ENCODE peak calls at places on chromosomes 1 and 21, in nine cellular contexts. T is CD8-positive, alpha-beta T cell; X is HCT116; S is gastrocnemius medialis; K is PC-3; O is WERI-Rb-1; W is BJ; E is GM23338; L is hepatocyte. B is an unnamed sample.

GRCh38 chr1:48203287-48203900 is 19.1 kb upstream of the SLC5A9 start:
- DNase-seq in T (no peak), X (peak; percentile 23), S (no peak), K (peak; percentile 77), O (no peak), W (no peak), E (peak; percentile 71), L (peak; percentile 62), B (peak; percentile 40)

GRCh38 chr1:181104042-181104789 is 15.7 kb downstream of the IER5 start:
- DNase-seq in T (no peak), X (no peak), S (no peak), K (no peak), O (no peak), W (no peak), E (peak; percentile 67), L (no peak), B (no peak)

GRCh38 chr1:47572731-47573505 is 135.1 kb downstream of the FOXD2 start:
- DNase-seq in T (no peak), X (no peak), S (no peak), K (no peak), O (no peak), W (no peak), E (peak; percentile 36), L (no peak), B (no peak)

GRCh38 chr1:212587304-212588136 is 21.0 kb upstream of the ATF3 start:
- DNase-seq in T (no peak), X (no peak), S (no peak), K (no peak), O (no peak), W (no peak), E (no peak), L (no peak), B (peak; percentile 73)

GRCh38 chr1:40780678-40781613 is 2.6 kb upstream of the KCNQ4 start:
- DNase-seq in T (no peak), X (no peak), S (no peak), K (no peak), O (no peak), W (no peak), E (no peak), L (no peak), B (no peak)

GRCh38 chr1:111541721-111542120 is 38.3 kb upstream of the ADORA3 start:
- DNase-seq in T (no peak), X (no peak), S (no peak), K (peak; percentile 69), O (no peak), W (no peak), E (peak; percentile 65), L (no peak), B (no peak)

GRCh38 chr1:118958937-118959631 is 29.1 kb downstream of the TBX15 start:
- DNase-seq in T (no peak), X (no peak), S (peak; percentile 66), K (no peak), O (no peak), W (no peak), E (no peak), L (no peak), B (no peak)

GRCh38 chr21:29487154-29487553 is 188.4 kb downstream of the BACH1 start:
- DNase-seq in T (no peak), X (no peak), S (no peak), K (no peak), O (no peak), W (no peak), E (peak; percentile 35), L (no peak), B (no peak)

GRCh38 chr1:42745851-42746250 is 5.8 kb upstream of the CLDN19 start:
- DNase-seq in T (no peak), X (no peak), S (no peak), K (no peak), O (peak; percentile 70), W (no peak), E (no peak), L (no peak), B (no peak)

GRCh38 chr1:173392895-173393654 is 84.1 kb upstream of the PRDX6 start:
- DNase-seq in T (no peak), X (peak; percentile 28), S (no peak), K (peak; percentile 97), O (no peak), W (peak; percentile 70), E (no peak), L (peak; percentile 39), B (peak; percentile 87)

GRCh38 chr1:236659792-236660587 is 26.3 kb upstream of the ACTN2 start:
- DNase-seq in T (no peak), X (no peak), S (no peak), K (no peak), O (peak; percentile 62), W (no peak), E (peak; percentile 51), L (no peak), B (no peak)

GRCh38 chr1:84888753-84889152 is 4.3 kb downstream of the LPAR3 start:
- DNase-seq in T (peak; percentile 16), X (no peak), S (no peak), K (peak; percentile 69), O (no peak), W (no peak), E (no peak), L (no peak), B (peak; percentile 28)

GRCh38 chr1:94746635-94747525 is 73.3 kb upstream of the SLC44A3 start:
- DNase-seq in T (no peak), X (no peak), S (peak; percentile 43), K (no peak), O (no peak), W (no peak), E (no peak), L (no peak), B (peak; percentile 60)

GRCh38 chr1:233114860-233115259 is 164.4 kb downstream of the NTPCR start:
- DNase-seq in T (no peak), X (no peak), S (no peak), K (no peak), O (no peak), W (no peak), E (no peak), L (no peak), B (no peak)

GRCh38 chr1:15028117-15028516 is 125.4 kb upstream of the TMEM51 start:
- DNase-seq in T (no peak), X (no peak), S (no peak), K (peak; percentile 52), O (no peak), W (peak; percentile 74), E (no peak), L (peak; percentile 30), B (peak; percentile 63)

DNA sequence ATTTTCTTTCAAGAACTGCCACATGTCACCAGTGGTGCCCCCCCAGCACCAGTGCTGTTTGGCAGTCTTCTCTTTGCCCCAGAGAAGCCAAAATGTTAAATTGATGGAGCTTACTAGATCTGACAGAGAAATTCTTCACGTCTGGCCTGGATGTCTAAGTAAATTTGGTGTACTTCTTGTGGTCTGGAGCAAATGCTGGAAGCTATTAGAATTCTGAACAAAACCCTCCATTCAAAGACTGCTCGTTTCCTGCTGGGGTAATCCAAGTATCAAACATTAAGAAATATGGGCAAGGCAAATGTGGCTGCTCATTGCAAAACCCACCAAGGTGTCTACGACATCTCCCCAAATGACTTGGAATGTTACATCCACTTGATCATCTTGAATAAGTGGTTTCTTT is 92.3 kb downstream of the ROR1 start:
- DNase-seq in T (no peak), X (no peak), S (no peak), K (no peak), O (no peak), W (no peak), E (no peak), L (no peak), B (no peak)
- H3K4me3 ChIP-seq in T (no peak overlapping the region), X (no peak overlapping the region), S (no peak overlapping the region), K (no peak overlapping the region), O (no peak overlapping the region), W (no peak overlapping the region), E (no peak overlapping the region), L (no peak overlapping the region), B (no peak overlapping the region)

GRCh38 chr1:86753700-86754099 is 49.3 kb downstream of the SH3GLB1 start:
- DNase-seq in T (no peak), X (peak; percentile 21), S (no peak), K (peak; percentile 61), O (no peak), W (no peak), E (peak; percentile 51), L (no peak), B (no peak)
- TF ChIP-seq CTCF in T (no peak), X (no peak), S (no peak), K (peak; percentile 50), O (peak; percentile 23), W (no peak), E (peak; percentile 56), L (peak; percentile 11), B (no peak)

GRCh38 chr1:28745653-28746173 is 9.0 kb downstream of the YTHDF2 start:
- DNase-seq in T (no peak), X (no peak), S (no peak), K (no peak), O (no peak), W (no peak), E (no peak), L (no peak), B (no peak)

GRCh38 chr1:28740118-28740517 is 3.4 kb downstream of the YTHDF2 start:
- DNase-seq in T (no peak), X (no peak), S (no peak), K (no peak), O (no peak), W (no peak), E (no peak), L (no peak), B (no peak)

DNA sequence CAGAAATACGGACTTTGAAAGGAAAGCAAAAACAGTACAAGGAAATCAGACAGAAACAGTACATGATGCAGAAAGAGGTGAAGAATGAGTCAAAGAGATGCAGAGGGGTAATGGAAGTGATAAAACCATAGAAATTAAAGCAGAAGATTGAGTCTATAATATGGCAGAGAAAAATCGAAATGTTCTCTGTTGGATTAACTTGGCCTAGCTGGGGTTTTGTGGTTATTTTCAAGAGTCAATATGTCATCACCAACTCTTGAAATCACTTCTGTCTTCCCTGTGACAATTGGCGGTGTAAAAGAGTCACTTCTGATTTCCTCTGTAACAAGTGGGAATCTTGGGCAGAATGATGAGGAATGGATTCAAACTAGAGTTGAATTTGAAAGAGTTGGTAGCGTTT is 7.4 kb downstream of the YTHDF2 start:
- DNase-seq in T (no peak), X (no peak), S (no peak), K (no peak), O (no peak), W (no peak), E (no peak), L (no peak), B (no peak)
- H3K4me3 ChIP-seq in T (no peak overlapping the region), X (no peak overlapping the region), S (no peak overlapping the region), K (no peak overlapping the region), O (no peak overlapping the region), W (no peak overlapping the region), E (peak overlapping the region; percentile 31), L (no peak overlapping the region), B (no peak overlapping the region)

DNA sequence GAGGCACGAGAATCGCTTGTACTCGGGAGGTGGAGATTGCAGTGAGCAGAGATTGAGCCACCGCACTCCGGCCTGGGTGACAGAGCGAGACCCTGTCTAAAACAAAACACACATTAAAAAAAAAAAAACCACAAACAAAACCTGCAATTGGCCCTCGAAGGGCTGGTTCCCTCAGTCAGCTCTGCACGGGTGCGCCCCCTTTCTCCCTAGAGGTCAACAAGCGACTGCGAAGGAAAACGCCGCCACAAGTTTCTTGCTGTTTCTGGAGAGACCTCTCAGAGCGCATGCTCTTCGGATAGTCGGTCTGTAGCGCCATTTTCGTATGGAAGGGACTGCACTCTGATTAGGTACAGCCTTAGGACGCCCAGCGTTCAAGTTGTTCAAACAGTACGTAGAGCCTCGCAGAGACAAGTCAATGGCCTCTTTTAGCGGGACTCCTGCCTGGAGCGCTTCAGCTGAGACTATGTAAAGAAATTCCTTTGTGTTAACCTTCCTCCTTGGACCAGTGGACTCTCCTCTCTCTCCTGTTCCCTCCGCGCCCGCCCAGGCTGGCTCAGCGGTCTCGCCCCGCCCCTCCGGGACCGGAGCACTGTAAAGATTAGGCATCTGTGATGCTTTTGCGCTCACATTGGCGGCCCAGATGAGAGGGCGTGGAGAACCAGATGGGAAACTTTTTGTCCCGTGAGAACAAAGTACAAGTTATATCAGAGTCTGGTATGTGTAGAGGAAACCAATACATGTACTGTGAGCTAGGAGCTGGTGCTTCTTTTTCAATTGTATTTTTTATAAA is 1.0 kb upstream of the CDC14A start:
- DNase-seq in T (peak; percentile 80), X (peak; percentile 86), S (peak; percentile 71), K (peak; percentile 90), O (peak; percentile 92), W (peak; percentile 50), E (peak; percentile 98), L (peak; percentile 94), B (peak; percentile 94)
- TF ChIP-seq CTCF in T (no peak), X (peak; percentile 18), S (no peak), K (peak; percentile 55), O (peak; percentile 51), W (peak; percentile 32), E (peak; percentile 67), L (peak; percentile 40), B (peak; percentile 14)